ENCODE peak calls at places on chromosomes 11 and 22, in four cellular contexts. C is adrenal gland, R is HCT116, T is ovary. N is an unnamed sample.

GRCh38 chr11:118224512-118225180 is at the start of gene JAML:
- DNase-seq in C (no peak), R (no peak), T (no peak), N (peak; percentile 10)

GRCh38 chr11:113001709-113002108 is 40.5 kb downstream of the NCAM1 start:
- DNase-seq in C (peak; percentile 24), R (no peak), T (peak; percentile 27), N (peak; percentile 27)

GRCh38 chr11:134098566-134099184 is 29.8 kb downstream of the JAM3 start:
- DNase-seq in C (no peak), R (peak; percentile 27), T (no peak), N (no peak)

GRCh38 chr22:45977003-45977395 is at the start of gene WNT7B:
- DNase-seq in C (no peak), R (peak; percentile 33), T (no peak), N (peak; percentile 46)

GRCh38 chr22:31947296-31947695 is 3.0 kb downstream of the YWHAH start:
- DNase-seq in C (no peak), R (no peak), T (no peak), N (no peak)

GRCh38 chr11:70078095-70078795 is at the start of gene ANO1:
- DNase-seq in C (no peak), R (no peak), T (no peak), N (peak; percentile 42)

GRCh38 chr11:36033936-36034335 is 90.1 kb downstream of the LDLRAD3 start:
- DNase-seq in C (no peak), R (no peak), T (no peak), N (no peak)

GRCh38 chr11:28146123-28146751 is 38.0 kb downstream of the METTL15 start:
- DNase-seq in C (peak; percentile 56), R (peak; percentile 90), T (no peak), N (no peak)

GRCh38 chr22:50702261-50702671 is 29.6 kb downstream of the SHANK3 start:
- DNase-seq in C (no peak), R (no peak), T (no peak), N (no peak)

GRCh38 chr11:216081-216974 is 8.8 kb downstream of the RIC8A start:
- DNase-seq in C (no peak), R (no peak), T (no peak), N (no peak)

GRCh38 chr11:27717801-27718229 is 17.6 kb upstream of the BDNF start:
- DNase-seq in C (no peak), R (no peak), T (no peak), N (no peak)

GRCh38 chr22:34776827-34777226 is 289.1 kb upstream of the ISX start:
- DNase-seq in C (no peak), R (no peak), T (no peak), N (no peak)

GRCh38 chr22:50176850-50177536 is 6.5 kb downstream of the PANX2 start:
- DNase-seq in C (no peak), R (no peak), T (no peak), N (no peak)

GRCh38 chr11:134579709-134580634 is 167.9 kb upstream of the B3GAT1 start:
- DNase-seq in C (no peak), R (no peak), T (no peak), N (peak; percentile 77)

GRCh38 chr22:29268511-29269229 is 602 bp downstream of the EWSR1 start:
- DNase-seq in C (peak; percentile 72), R (peak; percentile 1), T (peak; percentile 79), N (peak; percentile 57)

GRCh38 chr22:35681454-35682050 is 33.3 kb downstream of the APOL6 start:
- DNase-seq in C (no peak), R (no peak), T (no peak), N (no peak)

GRCh38 chr11:69351460-69351859 is 57.5 kb downstream of the MYEOV start:
- DNase-seq in C (no peak), R (no peak), T (no peak), N (no peak)

GRCh38 chr22:29115682-29116313 is 43.0 kb downstream of the KREMEN1 start:
- DNase-seq in C (peak; percentile 20), R (no peak), T (no peak), N (no peak)

GRCh38 chr11:113161671-113162589 is 152.5 kb upstream of the TTC12 start:
- DNase-seq in C (peak; percentile 30), R (no peak), T (peak; percentile 44), N (peak; percentile 42)

GRCh38 chr22:25475554-25476022 is 88.9 kb upstream of the GRK3 start:
- DNase-seq in C (peak; percentile 30), R (no peak), T (no peak), N (peak; percentile 97)

GRCh38 chr11:63262562-63262961 is 19.2 kb upstream of the SLC22A25 start:
- DNase-seq in C (no peak), R (no peak), T (no peak), N (peak; percentile 19)

GRCh38 chr11:123473941-123474668 is 44.0 kb downstream of the GRAMD1B start:
- DNase-seq in C (no peak), R (no peak), T (no peak), N (no peak)

GRCh38 chr11:10927533-10927932 is 69.7 kb upstream of the ZBED5 start:
- DNase-seq in C (no peak), R (no peak), T (no peak), N (peak; percentile 80)

DNA sequence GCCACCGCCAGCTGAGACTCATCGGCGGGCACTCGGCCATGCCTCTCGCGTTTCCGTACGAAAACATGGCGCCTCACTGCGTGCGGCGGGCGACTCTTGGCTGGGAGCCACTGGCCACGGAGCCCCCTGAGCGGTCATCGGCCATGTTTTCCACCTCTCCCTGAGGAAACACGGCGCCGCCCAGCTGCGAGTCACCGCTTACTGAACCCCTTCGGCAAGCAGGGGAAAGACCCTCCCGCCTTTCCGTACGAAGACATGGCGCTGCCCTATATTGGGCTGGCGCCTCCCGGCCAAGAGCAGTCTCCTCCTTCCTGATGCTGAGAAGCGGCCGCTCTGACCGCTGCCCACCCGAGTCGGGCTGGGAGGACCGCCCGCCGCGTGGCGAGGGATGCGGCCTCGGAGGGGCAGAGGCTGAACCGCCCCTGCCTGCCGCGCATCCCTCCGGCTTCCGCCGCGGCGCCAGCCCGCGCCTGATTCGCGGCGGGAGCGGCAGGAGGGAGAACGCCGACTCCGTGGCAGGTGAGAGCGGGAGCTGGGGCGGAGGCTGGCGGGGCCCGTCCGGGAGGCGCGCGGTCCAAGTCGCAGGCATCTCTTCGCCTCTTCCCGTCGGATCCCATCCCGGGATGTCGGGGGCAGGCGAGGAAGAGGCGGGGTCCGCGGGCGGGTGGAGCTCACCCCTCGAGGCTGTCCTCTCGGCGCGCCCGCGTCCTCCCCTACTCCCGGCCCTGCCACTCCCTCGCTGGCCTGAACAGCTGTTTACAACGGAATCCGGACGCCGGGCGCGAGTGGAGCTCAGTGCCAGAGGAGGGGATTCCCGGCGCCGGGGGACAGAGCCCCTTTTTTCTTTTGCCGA is at the start of gene TCP11L1:
- DNase-seq in C (peak; percentile 71), R (peak; percentile 78), T (peak; percentile 93), N (peak; percentile 91)
- TF ChIP-seq POLR2A in C (peak; percentile 72), R (peak; percentile 23), T (peak; percentile 75), N (no peak)

GRCh38 chr11:65492637-65493366 is 6.0 kb upstream of the MALAT1 start:
- DNase-seq in C (peak; percentile 94), R (no peak), T (peak; percentile 94), N (peak; percentile 93)
- H3K4me3 ChIP-seq in C (no peak overlapping the region), R (peak overlapping the region; percentile 43), T (no peak overlapping the region), N (no peak overlapping the region)

GRCh38 chr11:75399344-75400109 is at the start of gene RPS3:
- DNase-seq in C (peak; percentile 95), R (peak; percentile 81), T (peak; percentile 92), N (peak; percentile 94)
- TF ChIP-seq POLR2A in C (peak; percentile 49), R (peak; percentile 98), T (peak; percentile 88), N (no peak)

GRCh38 chr11:74729397-74729796 is 1.8 kb downstream of the CHRDL2 start:
- DNase-seq in C (no peak), R (no peak), T (no peak), N (no peak)

GRCh38 chr11:74736031-74736430 is 4.8 kb upstream of the CHRDL2 start:
- DNase-seq in C (no peak), R (no peak), T (no peak), N (no peak)

GRCh38 chr11:74735566-74735965 is 4.3 kb upstream of the CHRDL2 start:
- DNase-seq in C (no peak), R (no peak), T (no peak), N (no peak)

GRCh38 chr11:74730601-74731260 is 495 bp downstream of the CHRDL2 start:
- DNase-seq in C (no peak), R (no peak), T (no peak), N (no peak)

GRCh38 chr11:74731301-74732094 is at the start of gene CHRDL2:
- DNase-seq in C (peak; percentile 29), R (no peak), T (no peak), N (peak; percentile 44)
- H3K4me3 ChIP-seq in C (no peak within 1 kb of the TSS), R (no peak within 1 kb of the TSS), T (peak within 1 kb of the TSS; percentile 40), N (no peak within 1 kb of the TSS)

DNA sequence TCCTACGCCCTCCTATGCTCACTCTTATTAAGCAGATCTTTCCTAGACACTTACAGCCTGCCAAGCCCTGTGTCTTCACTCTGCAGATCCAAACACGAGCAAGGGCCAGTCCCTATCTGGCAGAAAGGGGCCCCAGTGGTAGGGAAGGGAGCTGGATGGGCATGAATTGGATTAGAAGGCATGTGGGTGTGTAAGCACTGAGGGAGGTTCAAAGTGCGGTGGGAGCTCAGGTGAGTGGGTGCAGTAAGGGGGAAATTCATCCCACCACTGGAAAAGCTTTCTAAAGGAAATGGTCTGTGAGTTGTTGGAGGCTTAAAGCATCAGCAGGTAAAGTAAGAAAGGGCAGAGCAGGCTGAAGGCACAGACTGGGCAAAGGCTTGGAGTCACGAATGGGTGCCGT is 5.5 kb downstream of the TMEM132A start:
- DNase-seq in C (no peak), R (no peak), T (no peak), N (no peak)
- TF ChIP-seq POLR2A in C (no peak), R (no peak), T (no peak), N (no peak)

DNA sequence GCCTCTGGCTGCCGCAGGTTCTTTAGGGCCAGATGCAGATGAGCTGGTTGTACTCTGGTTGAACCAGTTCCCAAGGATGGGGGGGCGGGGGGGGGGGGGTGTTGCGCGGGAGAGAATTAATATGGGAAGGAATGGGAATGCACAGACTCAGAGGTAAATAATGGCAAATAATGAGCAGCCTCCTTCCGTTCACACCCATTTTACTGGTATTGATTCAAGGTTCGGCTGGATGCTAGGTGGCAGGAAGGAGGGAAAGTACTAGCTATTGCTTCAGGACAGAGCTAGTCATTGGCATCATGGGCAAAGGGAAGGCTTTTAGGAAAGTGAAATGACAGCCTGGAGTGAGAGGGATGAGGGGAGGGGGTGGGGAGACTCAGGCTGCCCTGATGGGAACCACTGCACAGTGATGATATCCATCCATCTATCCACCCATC is at the start of gene VSTM5:
- DNase-seq in C (no peak), R (no peak), T (no peak), N (no peak)
- H3K4me3 ChIP-seq in C (no peak within 1 kb of the TSS), R (no peak within 1 kb of the TSS), T (peak within 1 kb of the TSS; percentile 39), N (peak within 1 kb of the TSS; percentile 32)

N was measured in thyroid gland.